ENCODE peak calls at places on chromosomes 7 and 10, in eight cellular contexts. X, I, Z, O, W, T, E and H are unnamed samples.

GRCh38 chr7:157432541-157432956 is 95.7 kb downstream of the DNAJB6 start:
- DNase-seq in X (peak), I (peak), Z (peak), O (peak), W (peak), T (no peak), E (peak), H (peak)

GRCh38 chr7:143176128-143176527 is 7.1 kb upstream of the TAS2R39 start:
- DNase-seq in X (no peak), I (no peak), Z (no peak), O (no peak), W (no peak), T (no peak), E (no peak), H (no peak)

GRCh38 chr7:132709971-132710567 is 133.8 kb upstream of the PLXNA4 start:
- DNase-seq in X (peak), I (no peak), Z (no peak), O (peak), W (peak), T (peak), E (no peak), H (no peak)

GRCh38 chr7:127447326-127447945 is 54.9 kb upstream of the ZNF800 start:
- DNase-seq in X (peak), I (peak), Z (no peak), O (peak), W (peak), T (peak), E (no peak), H (no peak)

GRCh38 chr10:78727728-78728127 is 341.0 kb upstream of the ZMIZ1 start:
- DNase-seq in X (no peak), I (no peak), Z (no peak), O (no peak), W (no peak), T (no peak), E (no peak), H (peak)

GRCh38 chr10:5089869-5090268 is 4.3 kb upstream of the AKR1C3 start:
- DNase-seq in X (peak), I (no peak), Z (no peak), O (peak), W (peak), T (no peak), E (no peak), H (no peak)

GRCh38 chr7:137609500-137609899 is 237.3 kb downstream of the DGKI start:
- DNase-seq in X (no peak), I (no peak), Z (no peak), O (no peak), W (no peak), T (no peak), E (no peak), H (no peak)

GRCh38 chr7:88377421-88377820 is 70.7 kb upstream of the STEAP4 start:
- DNase-seq in X (no peak), I (no peak), Z (no peak), O (no peak), W (peak), T (no peak), E (no peak), H (no peak)

GRCh38 chr10:101848894-101849351 is 5.3 kb upstream of the KCNIP2 start:
- DNase-seq in X (no peak), I (no peak), Z (no peak), O (no peak), W (no peak), T (no peak), E (no peak), H (no peak)

GRCh38 chr10:51244739-51245138 is 170.5 kb downstream of the PRKG1 start:
- DNase-seq in X (peak), I (no peak), Z (no peak), O (no peak), W (no peak), T (no peak), E (no peak), H (no peak)

GRCh38 chr7:42945821-42946615 is 13.8 kb downstream of the MRPL32 start:
- DNase-seq in X (no peak), I (no peak), Z (no peak), O (no peak), W (no peak), T (no peak), E (no peak), H (no peak)

GRCh38 chr10:129136074-129136473 is 331.0 kb upstream of the MGMT start:
- DNase-seq in X (no peak), I (no peak), Z (no peak), O (no peak), W (no peak), T (no peak), E (no peak), H (no peak)

GRCh38 chr10:31929986-31930675 is 1.5 kb upstream of the ARHGAP12 start:
- DNase-seq in X (no peak), I (no peak), Z (no peak), O (no peak), W (no peak), T (no peak), E (no peak), H (no peak)

GRCh38 chr10:124290095-124290795 is 128.5 kb downstream of the OAT start:
- DNase-seq in X (peak), I (peak), Z (peak), O (no peak), W (no peak), T (peak), E (no peak), H (no peak)

GRCh38 chr10:65751896-65752295 is 1173.9 kb upstream of the LRRTM3 start:
- DNase-seq in X (no peak), I (no peak), Z (no peak), O (no peak), W (no peak), T (no peak), E (no peak), H (no peak)

GRCh38 chr7:68250143-68250542 is 1253.5 kb downstream of the TYW1 start:
- DNase-seq in X (no peak), I (no peak), Z (no peak), O (no peak), W (no peak), T (no peak), E (no peak), H (no peak)

GRCh38 chr7:68334613-68335303 is 1263.5 kb upstream of the AUTS2 start:
- DNase-seq in X (no peak), I (no peak), Z (no peak), O (no peak), W (no peak), T (no peak), E (no peak), H (no peak)

GRCh38 chr10:117762819-117763172 is 220.2 kb downstream of the EMX2 start:
- DNase-seq in X (no peak), I (no peak), Z (no peak), O (peak), W (peak), T (peak), E (peak), H (no peak)

GRCh38 chr10:43952760-43953159 is 304.1 kb upstream of the ZNF32 start:
- DNase-seq in X (no peak), I (no peak), Z (no peak), O (no peak), W (no peak), T (no peak), E (no peak), H (no peak)

GRCh38 chr7:63067897-63068585 is 930.6 kb upstream of the ZNF722 start:
- DNase-seq in X (no peak), I (no peak), Z (no peak), O (no peak), W (no peak), T (no peak), E (peak), H (no peak)

GRCh38 chr7:158973440-158973839 is 117.1 kb downstream of the DYNC2I1 start:
- DNase-seq in X (no peak), I (peak), Z (no peak), O (peak), W (peak), T (peak), E (no peak), H (no peak)

GRCh38 chr10:55631071-55631654 is 729.9 kb downstream of the ZWINT start:
- DNase-seq in X (no peak), I (peak), Z (peak), O (peak), W (no peak), T (peak), E (peak), H (peak)

GRCh38 chr10:46002916-46003693 is 27.3 kb downstream of the NCOA4 start:
- DNase-seq in X (peak), I (no peak), Z (no peak), O (no peak), W (no peak), T (no peak), E (no peak), H (no peak)

GRCh38 chr10:131079314-131079713 is 232.2 kb downstream of the TCERG1L start:
- DNase-seq in X (no peak), I (no peak), Z (no peak), O (no peak), W (no peak), T (no peak), E (no peak), H (no peak)

GRCh38 chr7:55271661-55272060 is 93.5 kb upstream of the LANCL2 start:
- DNase-seq in X (no peak), I (no peak), Z (no peak), O (no peak), W (no peak), T (no peak), E (no peak), H (peak)

GRCh38 chr7:5614579-5614978 is 166.9 kb downstream of the RNF216 start:
- DNase-seq in X (no peak), I (no peak), Z (no peak), O (no peak), W (no peak), T (no peak), E (no peak), H (no peak)
- TF ChIP-seq POLR2A in X (no peak), I (no peak), Z (no peak), O (no peak), W (no peak), T (no peak), E (no peak), H (no peak)

DNA sequence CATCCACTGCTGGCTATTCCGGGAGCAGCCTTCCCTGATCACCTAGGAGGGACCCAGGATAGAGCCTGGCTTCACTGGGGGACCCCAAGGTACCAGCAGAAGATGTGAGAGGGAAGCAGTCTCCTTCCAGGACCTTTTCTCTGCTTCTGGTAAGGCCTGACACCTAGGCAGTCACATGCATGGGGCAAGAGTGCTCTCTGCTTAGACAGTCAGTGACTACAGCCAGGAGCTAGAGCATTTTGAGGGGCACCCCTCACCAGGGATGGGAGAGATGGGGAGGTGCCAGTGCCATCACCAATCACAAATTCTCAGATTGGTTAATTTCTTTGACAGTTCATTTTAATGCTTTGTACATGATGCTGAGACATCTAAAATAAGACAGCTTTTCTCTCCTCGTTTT is 13.9 kb upstream of the ADO start:
- DNase-seq in X (no peak), I (no peak), Z (no peak), O (no peak), W (no peak), T (no peak), E (no peak), H (no peak)
- H3K4me3 ChIP-seq in X (no peak), I (no peak), Z (no peak), O (no peak), W (no peak), T (no peak), E (no peak), H (no peak)

GRCh38 chr10:108204528-108205313 is 1040.2 kb upstream of the SORCS1 start:
- DNase-seq in X (no peak), I (peak), Z (no peak), O (peak), W (no peak), T (no peak), E (no peak), H (no peak)
- TF ChIP-seq CTCF in X (peak), I (peak), Z (no peak), O (no peak), W (no peak), T (no peak), E (peak), H (no peak)

DNA sequence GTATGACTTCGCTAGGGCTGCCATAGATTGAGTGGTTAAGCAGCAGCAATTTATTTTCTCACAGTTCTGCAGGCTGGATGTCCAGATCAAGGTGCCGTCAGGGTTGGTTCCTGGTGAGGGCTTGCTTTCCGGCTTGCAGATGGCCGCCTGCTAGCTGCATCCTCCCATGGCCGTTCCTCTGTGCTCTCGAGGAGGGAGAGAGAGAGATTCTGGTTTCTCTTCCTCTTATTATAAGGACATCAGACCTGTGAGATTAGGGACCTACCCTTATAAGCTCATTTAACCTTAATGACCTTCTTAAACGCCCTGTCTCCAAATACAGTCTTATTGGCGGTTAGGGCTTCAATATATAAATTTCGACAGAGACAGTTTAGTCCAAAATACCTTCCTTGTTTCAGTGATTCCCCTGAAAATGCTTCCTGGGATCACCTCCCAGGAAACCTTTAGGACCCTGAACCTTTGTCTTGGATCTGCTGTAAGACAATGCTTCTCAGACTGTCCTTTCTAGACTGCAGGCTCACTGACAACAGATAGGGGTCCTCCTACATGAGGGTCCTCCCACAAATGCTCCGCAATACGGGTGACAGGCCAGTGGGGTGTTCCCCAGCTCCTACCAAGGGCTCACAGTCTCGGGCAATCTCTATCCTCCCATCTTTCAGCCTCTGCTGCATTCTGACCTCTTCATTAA is 82.5 kb upstream of the BAIAP2L1 start:
- DNase-seq in X (no peak), I (no peak), Z (no peak), O (no peak), W (no peak), T (no peak), E (no peak), H (no peak)
- TF ChIP-seq POLR2A in X (no peak), I (no peak), Z (no peak), O (no peak), W (no peak), T (no peak), E (no peak), H (no peak)

DNA sequence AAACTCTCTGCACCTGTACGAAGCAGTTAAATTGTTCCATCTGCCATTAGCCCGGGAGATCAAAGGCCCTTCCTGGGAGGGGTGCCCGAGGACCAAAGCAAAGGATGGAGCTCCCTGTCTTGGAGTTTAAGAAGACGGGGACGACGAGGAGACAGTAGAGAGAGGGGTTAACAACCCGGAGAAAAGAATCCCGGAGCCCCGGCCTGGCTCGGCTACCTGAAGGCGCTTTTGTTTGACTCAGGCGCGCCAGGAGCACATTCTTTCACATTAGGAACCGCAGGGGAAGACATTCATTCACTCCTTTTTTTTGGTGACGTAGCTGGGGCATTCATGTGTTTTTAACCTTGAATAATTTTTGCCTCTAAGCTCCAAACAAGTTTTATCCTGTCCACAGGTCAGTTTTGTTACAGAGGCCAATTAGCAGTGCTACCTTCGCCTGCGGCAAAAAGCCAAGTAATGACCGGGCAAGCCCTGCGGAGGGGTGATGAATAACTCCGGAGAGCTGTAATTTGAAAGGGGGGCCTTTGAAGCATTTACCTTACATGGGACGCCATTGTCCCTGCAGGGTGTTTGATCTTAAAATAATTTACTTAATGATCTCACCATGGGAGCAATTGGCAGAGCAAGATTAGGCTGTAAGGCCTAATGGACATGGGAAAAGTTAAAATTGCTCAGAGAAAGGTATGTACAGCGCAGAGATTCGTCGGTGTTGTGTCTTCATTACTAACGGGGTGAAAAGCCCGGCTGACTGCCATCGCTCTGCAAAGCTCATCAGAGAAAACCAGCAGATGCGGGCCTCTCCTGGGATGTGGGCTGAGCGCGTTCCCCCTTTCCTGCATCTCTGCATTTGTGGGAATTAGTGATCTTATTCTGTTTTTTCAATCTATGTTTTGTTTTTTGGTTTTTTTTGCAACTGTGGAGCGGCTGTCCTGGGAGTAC is 257.9 kb upstream of the SP4 start:
- DNase-seq in X (no peak), I (no peak), Z (no peak), O (no peak), W (no peak), T (no peak), E (no peak), H (no peak)
- H3K4me3 ChIP-seq in X (no peak), I (no peak), Z (no peak), O (no peak), W (no peak), T (no peak), E (no peak), H (no peak)

GRCh38 chr7:48528689-48529088 is 357.4 kb downstream of the ABCA13 start:
- DNase-seq in X (no peak), I (no peak), Z (no peak), O (no peak), W (no peak), T (no peak), E (no peak), H (no peak)
- TF ChIP-seq CTCF in X (no peak), I (no peak), Z (no peak), O (no peak), W (no peak), T (no peak), E (no peak), H (no peak)

GRCh38 chr10:86022906-86023305 is 343.7 kb downstream of the GRID1 start:
- DNase-seq in X (no peak), I (no peak), Z (no peak), O (no peak), W (no peak), T (no peak), E (no peak), H (no peak)
- TF ChIP-seq POLR2A in X (no peak), I (no peak), Z (no peak), O (no peak), W (no peak), T (no peak), E (no peak), H (no peak)

DNA sequence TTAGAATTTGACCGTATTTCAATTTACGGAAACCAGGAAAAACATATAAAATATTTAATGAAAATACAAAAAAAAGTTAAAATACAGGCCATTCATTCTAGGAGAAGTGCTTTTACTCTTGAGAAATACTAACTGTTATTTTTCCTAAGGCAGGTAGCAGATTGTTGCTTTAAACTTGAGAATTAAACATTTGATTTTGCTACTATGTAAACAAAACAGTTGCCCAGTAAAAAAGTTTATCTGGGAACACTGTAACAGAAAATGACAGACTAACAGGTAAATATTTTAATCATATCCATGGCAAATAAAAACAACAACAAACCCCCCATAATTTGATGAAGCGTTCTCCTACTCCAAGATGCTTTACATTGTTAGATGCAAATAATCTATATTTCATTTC is 350.5 kb downstream of the CRPPA start:
- DNase-seq in X (no peak), I (no peak), Z (no peak), O (no peak), W (no peak), T (no peak), E (no peak), H (no peak)
- H3K4me3 ChIP-seq in X (no peak), I (no peak), Z (no peak), O (no peak), W (no peak), T (no peak), E (no peak), H (no peak)